ENCODE peak calls at places on chromosomes 4 and X, in eight cellular contexts. G, W, K, R, I, B, Z and S are unnamed samples. For H3K36me3, the result is how much of the 10 kb centered on the place peaks cover.

GRCh38 chrX:153906126-153906917 is 1.8 kb downstream of the AVPR2 start:
- DNase-seq in K (no peak), Z (no peak), G (no peak), I (no peak), B (no peak), R (no peak), W (no peak), S (peak)

GRCh38 chr4:24770111-24770584 is 25.2 kb upstream of the SOD3 start:
- DNase-seq in I (no peak), Z (no peak), G (no peak), B (no peak), W (peak), K (no peak), R (no peak), S (peak)

GRCh38 chr4:124431663-124432192 is 280.8 kb downstream of the ANKRD50 start:
- DNase-seq in K (no peak), B (no peak), I (no peak), Z (no peak), R (no peak), G (no peak), W (no peak), S (no peak)

GRCh38 chrX:14003876-14004425 is 25.7 kb downstream of the GEMIN8 start:
- DNase-seq in G (no peak), K (no peak), Z (no peak), W (no peak), B (no peak), R (no peak), I (no peak), S (no peak)

GRCh38 chr4:10108818-10109783 is 7.5 kb downstream of the WDR1 start:
- DNase-seq in B (peak), I (no peak), R (peak), K (no peak), Z (no peak), G (no peak), W (no peak), S (no peak)

GRCh38 chr4:77818077-77818666 is 996 bp downstream of the CNOT6L start:
- DNase-seq in B (peak), W (peak), G (peak), I (peak), R (peak), Z (peak), K (peak), S (peak)

GRCh38 chr4:55933611-55934010 is 15.1 kb upstream of the CEP135 start:
- DNase-seq in W (no peak), Z (no peak), B (peak), I (no peak), R (no peak), G (no peak), K (no peak), S (no peak)

GRCh38 chr4:101201421-101201820 is 145.9 kb downstream of the PPP3CA start:
- DNase-seq in I (no peak), W (no peak), K (no peak), B (no peak), Z (no peak), R (no peak), G (no peak), S (no peak)

GRCh38 chr4:83664071-83664470 is 128.2 kb downstream of the GPAT3 start:
- DNase-seq in R (no peak), G (no peak), K (no peak), W (no peak), I (no peak), Z (no peak), B (no peak), S (no peak)

GRCh38 chrX:41542151-41542935 is 95.2 kb downstream of the NYX start:
- DNase-seq in I (no peak), G (no peak), W (no peak), B (peak), Z (no peak), R (no peak), K (no peak), S (peak)

GRCh38 chr4:109046549-109047171 is 255.8 kb downstream of the COL25A1 start:
- DNase-seq in G (no peak), B (peak), Z (no peak), R (no peak), K (no peak), I (no peak), W (no peak), S (no peak)

GRCh38 chrX:13085533-13085932 is 41.1 kb upstream of the FAM9C start:
- DNase-seq in R (peak), I (no peak), B (no peak), K (no peak), Z (no peak), G (no peak), W (no peak), S (no peak)

GRCh38 chrX:46185923-46186810 is 359.1 kb downstream of the ZNF674 start:
- DNase-seq in K (no peak), I (no peak), W (no peak), G (no peak), R (no peak), Z (no peak), B (no peak), S (no peak)

GRCh38 chr4:176641237-176641636 is 151.5 kb downstream of the VEGFC start:
- DNase-seq in Z (no peak), I (no peak), G (no peak), K (no peak), B (no peak), R (no peak), W (no peak), S (no peak)

GRCh38 chr4:184331155-184331995 is 113.7 kb upstream of the ENPP6 start:
- DNase-seq in B (peak), G (peak), K (no peak), Z (no peak), R (no peak), I (peak), W (no peak), S (peak)

GRCh38 chr4:11732155-11732554 is 303.5 kb upstream of the HS3ST1 start:
- DNase-seq in W (no peak), B (peak), R (no peak), G (no peak), K (no peak), I (no peak), Z (no peak), S (no peak)

GRCh38 chrX:23704673-23705206 is 37.4 kb downstream of the PRDX4 start:
- DNase-seq in I (no peak), B (no peak), G (no peak), R (no peak), W (no peak), K (no peak), Z (no peak), S (no peak)

GRCh38 chrX:35025820-35026219 is 83.2 kb downstream of the FAM47B start:
- DNase-seq in W (no peak), B (no peak), I (no peak), K (no peak), Z (no peak), G (no peak), R (no peak), S (no peak)

GRCh38 chr4:41853973-41854372 is 81.3 kb upstream of the TMEM33 start:
- DNase-seq in R (no peak), K (no peak), I (no peak), W (no peak), B (no peak), G (no peak), Z (no peak), S (no peak)

GRCh38 chr4:39237179-39237578 is 54.9 kb downstream of the WDR19 start:
- DNase-seq in W (no peak), R (no peak), G (no peak), B (peak), I (no peak), Z (no peak), K (no peak), S (no peak)

GRCh38 chr4:47390438-47391125 is 72.9 kb downstream of the COMMD8 start:
- DNase-seq in G (no peak), K (no peak), B (no peak), W (no peak), Z (no peak), R (no peak), I (no peak), S (no peak)

GRCh38 chrX:38803286-38803608 is 2.0 kb downstream of the MID1IP1 start:
- DNase-seq in K (no peak), R (peak), Z (no peak), B (no peak), I (peak), G (no peak), W (no peak), S (no peak)

GRCh38 chr4:149017022-149017734 is 575.0 kb upstream of the NR3C2 start:
- DNase-seq in K (no peak), B (no peak), I (no peak), Z (no peak), R (no peak), W (no peak), G (no peak), S (no peak)

GRCh38 chr4:139331185-139331584 is 28.9 kb upstream of the NDUFC1 start:
- DNase-seq in K (no peak), B (no peak), R (no peak), I (no peak), Z (no peak), W (no peak), G (no peak), S (no peak)

GRCh38 chrX:25021132-25021498 is 5.3 kb upstream of the ARX start:
- DNase-seq in K (no peak), B (no peak), Z (no peak), W (no peak), R (no peak), G (no peak), I (no peak), S (no peak)

GRCh38 chr4:54585321-54586000 is 72.3 kb upstream of the KIT start:
- DNase-seq in R (no peak), I (no peak), W (no peak), G (no peak), K (no peak), Z (no peak), B (peak), S (no peak)

GRCh38 chr4:31557444-31557843 is 837.3 kb downstream of the PCDH7 start:
- DNase-seq in W (no peak), G (no peak), I (peak), Z (no peak), R (no peak), B (no peak), K (no peak), S (no peak)

GRCh38 chr4:134174271-134174670 is 27.3 kb downstream of the PABPC4L start:
- DNase-seq in I (no peak), Z (no peak), G (no peak), K (no peak), B (no peak), R (no peak), W (no peak), S (no peak)

GRCh38 chr4:15702941-15703403 is at the start of gene BST1:
- DNase-seq in R (peak), K (peak), W (peak), G (peak), B (peak), Z (peak), I (no peak), S (peak)

GRCh38 chr4:101724093-101724492 is 66.4 kb upstream of the BANK1 start:
- DNase-seq in Z (no peak), I (peak), B (peak), K (no peak), G (no peak), W (no peak), R (peak), S (no peak)

GRCh38 chr4:8393593-8394038 is 46.9 kb downstream of the ACOX3 start:
- DNase-seq in B (no peak), W (peak), Z (peak), I (no peak), G (peak), K (no peak), R (no peak), S (no peak)

DNA sequence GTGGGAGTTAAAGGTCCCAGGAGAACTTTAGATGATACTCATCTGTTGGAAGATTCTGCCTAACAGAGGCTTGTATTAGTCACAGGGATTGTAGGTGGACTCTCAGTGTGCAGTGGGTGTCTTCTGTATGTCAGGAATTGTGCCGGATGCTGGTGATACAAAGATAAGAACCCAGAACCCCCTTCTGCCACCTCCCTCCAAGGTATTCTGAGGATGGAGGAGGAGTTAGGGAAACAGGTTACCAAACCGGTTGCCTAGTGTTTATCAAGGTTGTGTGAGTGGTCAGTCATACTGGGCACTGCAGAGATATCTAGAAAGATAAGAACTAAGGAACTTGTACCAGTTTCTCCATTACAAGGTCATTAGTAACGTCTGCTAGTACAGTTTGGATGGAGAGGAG is 61.6 kb downstream of the PTTG2 start:
- DNase-seq in G (no peak), W (no peak), I (no peak), Z (no peak), K (no peak), B (no peak), R (no peak), S (no peak)
- H3K36me3 ChIP-seq in G (under half), W (under half), I (under half), Z (under half), K (under half), B (under half), R (under half), S (under half)

GRCh38 chr4:87047281-87047798 is 112.5 kb downstream of the AFF1 start:
- DNase-seq in K (no peak), Z (no peak), W (no peak), G (no peak), B (no peak), I (no peak), R (no peak), S (no peak)
- H3K36me3 ChIP-seq in K (under half), Z (under half), W (under half), G (under half), B (under half), I (under half), R (under half), S (half or more)

DNA sequence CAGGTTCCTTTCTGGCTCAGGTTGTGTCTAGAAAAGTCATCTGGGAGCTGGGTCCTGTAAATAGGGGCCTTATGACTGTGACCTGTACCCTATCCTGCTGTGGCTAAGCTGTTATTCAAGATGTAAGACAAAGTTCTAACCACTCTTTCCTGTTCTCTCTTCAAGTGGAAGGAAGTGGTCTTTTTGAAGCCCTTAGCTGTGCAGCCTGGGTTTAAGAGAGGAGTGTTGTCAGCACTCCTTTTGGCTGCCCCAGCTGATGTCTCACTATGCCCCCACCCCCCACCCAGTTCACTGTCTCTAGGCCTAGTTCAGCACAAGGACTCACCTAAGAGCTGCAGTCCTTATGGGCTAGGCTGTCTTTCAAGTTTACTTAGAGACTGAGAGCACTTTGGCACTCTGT is 1069.5 kb downstream of the FAM133A start:
- DNase-seq in G (no peak), Z (no peak), R (peak), W (no peak), K (no peak), I (peak), B (no peak), S (no peak)
- H3K36me3 ChIP-seq in G (under half), Z (under half), R (under half), W (under half), K (under half), I (under half), B (under half), S (under half)

DNA sequence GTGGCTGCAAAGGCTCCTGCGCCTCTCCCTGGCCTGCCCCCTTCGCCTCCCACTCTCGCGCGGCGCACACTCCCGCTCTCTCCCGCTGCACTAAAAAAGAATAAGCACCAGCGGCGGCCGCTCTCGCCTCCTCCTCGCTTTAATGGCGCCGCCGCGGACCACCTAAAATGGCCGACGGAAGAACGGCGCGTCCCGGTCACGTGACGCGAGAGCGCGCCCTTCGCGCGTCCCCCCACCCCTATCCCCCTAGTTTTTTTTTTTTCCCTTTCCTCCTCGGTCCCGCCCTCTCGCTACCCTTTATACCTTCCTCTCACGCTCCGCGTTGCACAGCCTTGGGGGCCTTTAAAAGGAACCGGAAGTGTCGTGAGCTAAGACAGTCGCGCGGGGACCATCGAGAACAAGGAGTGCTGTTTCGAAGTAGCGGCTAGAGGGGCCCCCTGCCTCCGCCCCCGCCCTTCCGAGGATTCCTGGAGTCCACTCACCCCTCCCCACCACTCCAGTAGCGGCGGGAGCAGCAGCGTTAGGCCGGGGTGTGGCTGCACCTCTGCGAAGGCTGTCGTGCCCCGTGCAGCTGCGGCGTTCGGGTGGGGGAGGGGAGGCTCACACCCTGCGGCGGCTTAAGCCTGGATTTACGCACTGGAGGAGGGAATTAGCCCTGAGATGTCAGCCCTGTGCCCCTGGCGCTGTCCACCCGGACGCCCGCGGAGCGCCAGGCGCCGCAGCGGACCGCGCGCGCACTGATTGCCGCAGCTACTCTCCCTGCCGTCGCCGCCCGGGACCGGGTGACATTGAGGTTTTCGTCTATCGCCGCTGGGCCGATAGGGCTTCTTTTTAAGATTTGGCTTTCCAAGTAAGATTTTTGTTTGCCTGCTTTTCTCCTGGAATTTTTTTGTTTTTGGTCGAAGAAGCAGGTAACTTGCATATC is at the start of gene HNRNPD:
- DNase-seq in B (peak), G (peak), W (peak), K (peak), Z (peak), I (peak), R (peak), S (peak)
- H3K36me3 ChIP-seq in B (under half), G (under half), W (under half), K (under half), Z (under half), I (under half), R (under half), S (under half)

DNA sequence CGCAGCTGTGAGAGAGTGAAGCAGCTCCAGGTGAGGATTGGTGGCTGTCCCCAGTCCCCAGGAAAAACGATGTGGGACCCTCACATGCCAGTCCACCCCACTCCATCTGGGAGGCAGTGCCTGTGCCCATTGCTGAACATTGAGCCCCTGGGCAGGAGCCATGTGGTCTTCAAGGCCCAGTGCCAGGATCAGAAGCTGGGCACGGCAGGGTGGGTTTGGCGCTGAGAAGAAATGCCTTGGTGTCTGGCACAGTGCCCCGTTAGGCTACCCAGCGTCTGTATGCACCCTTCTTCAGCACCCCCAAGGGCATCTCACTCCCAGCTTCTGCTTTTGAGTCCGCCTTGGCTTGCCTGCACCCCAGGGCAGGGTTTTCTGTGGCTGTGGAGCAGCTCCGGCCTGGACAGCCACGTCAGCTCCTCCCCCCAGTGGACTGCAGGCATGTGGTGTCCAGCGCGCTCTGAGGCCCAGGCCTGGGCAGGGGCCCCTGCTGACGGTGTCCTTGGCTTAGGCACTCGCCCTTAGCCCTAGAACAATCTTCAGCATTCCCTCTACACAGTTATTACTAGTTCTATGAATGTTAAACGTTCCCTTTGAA is 28.6 kb downstream of the RGS12 start:
- DNase-seq in W (peak), I (no peak), R (no peak), K (peak), B (no peak), G (peak), Z (no peak), S (peak)
- H3K36me3 ChIP-seq in W (under half), I (under half), R (under half), K (under half), B (under half), G (under half), Z (under half), S (under half)

GRCh38 chr4:169117591-169118081 is 107.6 kb upstream of the CBR4 start:
- DNase-seq in Z (peak), W (no peak), G (no peak), B (no peak), R (no peak), I (no peak), K (no peak), S (no peak)

GRCh38 chr4:169122405-169122804 is 112.3 kb upstream of the CBR4 start:
- DNase-seq in B (no peak), Z (no peak), I (no peak), W (no peak), R (no peak), G (no peak), K (no peak), S (no peak)

GRCh38 chr4:169124661-169125060 is 114.6 kb upstream of the CBR4 start:
- DNase-seq in I (no peak), K (no peak), Z (no peak), R (no peak), B (no peak), W (no peak), G (no peak), S (no peak)

GRCh38 chr4:169120624-169121023 is 110.6 kb upstream of the CBR4 start:
- DNase-seq in G (no peak), W (no peak), B (no peak), K (no peak), I (no peak), Z (no peak), R (no peak), S (no peak)

GRCh38 chr4:169121920-169122319 is 111.9 kb upstream of the CBR4 start:
- DNase-seq in I (no peak), G (no peak), R (no peak), K (no peak), Z (no peak), W (no peak), B (no peak), S (no peak)
- H3K36me3 ChIP-seq in I (under half), G (under half), R (under half), K (under half), Z (under half), W (under half), B (under half), S (half or more)